ENCODE peak calls at places on chromosomes 6 and 20, in eight cellular contexts. L, A, S, O, K, Q, G and R are unnamed samples.

GRCh38 chr6:26288155-26288554 is 76.8 kb upstream of the BTN3A2 start:
- DNase-seq in L (no peak), Q (no peak), S (no peak), K (no peak), O (no peak), A (no peak), G (no peak), R (no peak)

GRCh38 chr6:12941422-12941821 is 224.9 kb downstream of the PHACTR1 start:
- DNase-seq in S (no peak), G (no peak), A (peak), L (peak), O (no peak), K (no peak), Q (no peak), R (no peak)

GRCh38 chr20:45300961-45301360 is 5.7 kb upstream of the RBPJL start:
- DNase-seq in L (peak), K (no peak), G (no peak), Q (no peak), A (peak), S (no peak), O (no peak), R (peak)

GRCh38 chr6:119476554-119476953 is 127.0 kb upstream of the MAN1A1 start:
- DNase-seq in S (no peak), L (no peak), O (no peak), K (no peak), Q (no peak), A (no peak), G (no peak), R (no peak)

GRCh38 chr6:83905648-83906047 is 46.2 kb downstream of the CYB5R4 start:
- DNase-seq in L (no peak), A (no peak), G (no peak), K (no peak), Q (no peak), S (no peak), O (no peak), R (no peak)

GRCh38 chr20:61657719-61658377 is 405.8 kb downstream of the CDH4 start:
- DNase-seq in S (no peak), O (no peak), G (no peak), A (no peak), Q (no peak), K (no peak), L (no peak), R (no peak)

GRCh38 chr20:43558412-43559146 is at the start of gene SGK2:
- DNase-seq in S (peak), Q (no peak), A (peak), O (no peak), L (peak), K (no peak), G (no peak), R (peak)

GRCh38 chr20:62884556-62884955 is 22.9 kb upstream of the TCFL5 start:
- DNase-seq in A (no peak), G (no peak), O (no peak), K (no peak), L (no peak), S (no peak), Q (no peak), R (no peak)

GRCh38 chr6:54892831-54893230 is 46.3 kb downstream of the FAM83B start:
- DNase-seq in L (peak), G (no peak), K (no peak), Q (peak), O (no peak), A (peak), S (peak), R (no peak)

GRCh38 chr6:92121228-92121627 is 1298.1 kb downstream of the EPHA7 start:
- DNase-seq in K (no peak), Q (no peak), S (no peak), G (no peak), A (no peak), L (no peak), O (no peak), R (no peak)

GRCh38 chr6:108171918-108172516 is 6.2 kb downstream of the NR2E1 start:
- DNase-seq in G (no peak), L (no peak), S (no peak), A (no peak), K (no peak), O (no peak), Q (no peak), R (no peak)

GRCh38 chr6:34657037-34657306 is 39.6 kb downstream of the ILRUN start:
- DNase-seq in A (no peak), Q (no peak), S (peak), L (peak), K (no peak), O (no peak), G (peak), R (no peak)

GRCh38 chr20:38001173-38001875 is 31.9 kb downstream of the TTI1 start:
- DNase-seq in L (peak), S (peak), A (peak), K (no peak), G (no peak), O (no peak), Q (peak), R (no peak)

GRCh38 chr20:64033981-64034493 is 1.9 kb upstream of the C20orf204 start:
- DNase-seq in Q (no peak), O (no peak), S (no peak), G (no peak), L (no peak), K (no peak), A (no peak), R (no peak)

GRCh38 chr6:147400968-147401367 is 107.5 kb upstream of the SAMD5 start:
- DNase-seq in A (no peak), K (no peak), Q (no peak), G (no peak), S (no peak), L (no peak), O (no peak), R (no peak)

GRCh38 chr20:44143896-44144295 is 43.1 kb downstream of the JPH2 start:
- DNase-seq in L (no peak), O (no peak), A (no peak), Q (no peak), K (no peak), G (peak), S (no peak), R (no peak)

GRCh38 chr20:3115190-3116107 is 30.9 kb upstream of the AVP start:
- DNase-seq in S (peak), Q (peak), O (no peak), K (no peak), A (peak), L (peak), G (no peak), R (peak)

GRCh38 chr6:108648186-108648585 is 87.5 kb downstream of the FOXO3 start:
- DNase-seq in L (peak), G (no peak), S (no peak), K (no peak), Q (no peak), O (no peak), A (no peak), R (no peak)

GRCh38 chr20:33702861-33703260 is 16.7 kb upstream of the E2F1 start:
- DNase-seq in K (no peak), S (no peak), Q (no peak), O (peak), A (no peak), G (no peak), L (no peak), R (no peak)

GRCh38 chr6:7086488-7086887 is 21.3 kb upstream of the RREB1 start:
- DNase-seq in L (peak), A (no peak), Q (no peak), O (peak), S (peak), G (peak), K (no peak), R (peak)

GRCh38 chr6:106244521-106244920 is 81.0 kb downstream of the ATG5 start:
- DNase-seq in L (no peak), Q (no peak), K (no peak), G (no peak), O (no peak), A (no peak), S (no peak), R (no peak)

DNA sequence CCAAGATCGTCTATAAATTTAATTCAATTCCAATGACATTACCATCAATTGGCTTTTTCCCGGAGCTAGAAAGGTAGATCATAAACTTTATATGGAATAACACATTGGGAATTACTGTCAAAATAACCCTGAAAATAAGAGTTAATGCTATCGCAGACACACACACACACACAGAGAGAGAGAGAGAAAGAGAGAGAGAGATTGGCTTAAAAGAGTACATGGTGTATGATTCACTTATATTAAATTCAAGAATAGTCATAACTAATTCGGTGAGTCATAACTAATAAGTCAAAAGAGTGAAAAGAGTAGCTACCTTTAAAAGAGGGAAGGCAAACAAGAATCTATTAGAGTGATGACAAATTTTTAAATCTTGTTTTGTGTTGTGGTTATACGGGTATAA is 425.5 kb downstream of the TBC1D32 start:
- DNase-seq in S (no peak), Q (no peak), O (no peak), G (no peak), K (no peak), A (peak), L (no peak), R (no peak)
- TF ChIP-seq CTCF in S (no peak), Q (no peak), O (no peak), G (no peak), K (no peak), A (no peak), L (no peak), R (no peak)

GRCh38 chr6:41545703-41546474 is at the start of gene FOXP4:
- DNase-seq in K (peak), A (peak), L (peak), O (peak), S (peak), Q (peak), G (peak), R (peak)
- TF ChIP-seq CTCF in K (no peak), A (no peak), L (no peak), O (no peak), S (no peak), Q (no peak), G (no peak), R (no peak)

DNA sequence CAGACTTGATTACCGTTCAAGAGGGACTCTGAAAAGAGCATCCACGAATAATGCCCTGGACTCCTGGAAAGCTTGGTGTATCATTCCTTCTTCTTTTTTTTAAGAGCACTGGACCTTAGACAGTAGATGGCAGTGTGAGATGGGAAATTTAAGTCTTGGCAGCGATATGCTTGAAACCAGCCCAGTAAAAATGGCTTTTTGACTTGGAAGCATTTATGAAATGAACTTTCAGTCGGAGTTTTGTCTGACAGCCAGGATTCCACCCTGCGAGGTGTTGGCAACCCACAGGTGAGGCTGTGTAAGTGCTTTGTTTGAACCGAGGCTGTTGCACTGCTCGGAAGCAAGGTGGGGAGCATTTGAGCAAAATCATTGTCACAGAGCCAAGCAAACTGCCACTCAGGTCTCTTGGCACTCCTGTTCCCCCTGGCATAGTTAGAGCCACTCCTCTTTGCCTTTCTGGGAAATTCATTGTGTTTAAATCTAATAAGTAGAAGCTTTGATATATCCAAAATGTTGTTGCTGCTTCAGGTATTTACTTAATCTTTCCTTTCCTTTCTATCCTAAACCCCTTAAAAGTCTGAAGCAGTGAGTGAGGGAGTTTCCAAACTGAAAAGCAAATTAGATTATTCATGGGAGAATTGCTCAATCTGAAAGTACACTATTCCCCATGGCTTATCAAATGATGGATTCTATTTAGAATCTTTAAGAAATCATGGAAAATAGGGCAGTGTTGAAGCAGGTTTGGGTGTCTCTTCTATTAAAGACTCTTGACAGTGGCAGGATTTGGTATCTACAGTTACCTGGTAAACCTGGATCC is 272.8 kb upstream of the SLC35B3 start:
- DNase-seq in G (no peak), L (peak), S (no peak), K (no peak), A (peak), O (no peak), Q (no peak), R (peak)
- TF ChIP-seq CTCF in G (no peak), L (peak), S (no peak), K (no peak), A (peak), O (peak), Q (no peak), R (no peak)

DNA sequence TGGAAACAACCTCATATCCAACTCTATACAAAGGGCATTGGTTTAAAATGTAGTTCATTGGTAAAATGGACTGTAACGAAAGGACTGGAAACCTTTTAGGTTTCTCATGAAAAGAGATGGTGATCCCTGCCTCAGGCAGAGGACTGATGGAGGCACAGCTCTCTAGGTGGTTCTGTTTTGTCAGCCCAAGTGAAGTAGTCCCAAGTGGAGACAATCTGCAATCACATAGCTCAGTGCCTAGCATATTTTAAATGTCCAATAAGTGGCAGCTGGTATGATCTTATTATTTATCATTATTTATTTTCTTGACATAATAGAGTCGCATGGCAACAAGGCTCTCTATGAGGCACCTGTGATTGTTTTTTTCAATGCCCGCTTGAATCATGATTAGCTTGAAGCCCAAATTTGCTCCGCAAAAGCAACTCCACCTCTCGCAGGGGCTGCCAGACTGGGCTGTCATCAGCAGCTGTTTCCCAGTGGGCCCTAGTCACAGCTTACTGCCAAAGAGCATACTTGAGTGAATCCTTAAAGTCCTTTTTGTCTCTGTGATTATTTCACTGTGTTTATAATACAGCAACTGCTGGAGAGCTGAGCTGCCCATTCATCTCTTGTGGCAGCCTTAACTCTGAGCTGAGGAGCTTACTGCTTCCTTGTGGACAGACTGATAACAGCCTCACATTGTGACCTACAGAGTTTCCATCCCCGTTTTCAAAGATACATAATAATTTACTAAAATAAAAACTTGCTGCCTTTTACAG is 19.7 kb upstream of the ENPP1 start:
- DNase-seq in Q (no peak), G (no peak), K (no peak), A (no peak), L (peak), O (peak), S (peak), R (no peak)
- TF ChIP-seq CTCF in Q (peak), G (no peak), K (peak), A (no peak), L (peak), O (peak), S (peak), R (no peak)

GRCh38 chr6:161498359-161498758 is 224.5 kb upstream of the AGPAT4 start:
- DNase-seq in Q (no peak), A (peak), G (peak), O (no peak), K (no peak), S (peak), L (peak), R (no peak)
- TF ChIP-seq CTCF in Q (peak), A (peak), G (peak), O (peak), K (no peak), S (peak), L (peak), R (peak)

GRCh38 chr6:27514906-27515495 is 42.1 kb upstream of the ZNF184 start:
- DNase-seq in Q (no peak), S (no peak), O (no peak), A (no peak), K (no peak), L (no peak), G (no peak), R (no peak)

GRCh38 chr6:27512525-27512924 is 39.6 kb upstream of the ZNF184 start:
- DNase-seq in O (no peak), G (no peak), L (no peak), A (no peak), Q (no peak), K (no peak), S (no peak), R (no peak)

GRCh38 chr6:27518881-27519795 is 46.2 kb upstream of the ZNF184 start:
- DNase-seq in K (peak), Q (peak), G (peak), S (peak), O (peak), L (peak), A (peak), R (peak)

GRCh38 chr6:27517928-27518787 is 45.3 kb upstream of the ZNF184 start:
- DNase-seq in A (no peak), L (no peak), G (no peak), Q (no peak), K (no peak), O (no peak), S (no peak), R (no peak)

GRCh38 chr6:27517238-27517637 is 44.3 kb upstream of the ZNF184 start:
- DNase-seq in K (no peak), G (no peak), A (no peak), O (no peak), Q (no peak), S (no peak), L (no peak), R (no peak)
- TF ChIP-seq CTCF in K (no peak), G (no peak), A (no peak), O (no peak), Q (no peak), S (no peak), L (no peak), R (no peak)

DNA sequence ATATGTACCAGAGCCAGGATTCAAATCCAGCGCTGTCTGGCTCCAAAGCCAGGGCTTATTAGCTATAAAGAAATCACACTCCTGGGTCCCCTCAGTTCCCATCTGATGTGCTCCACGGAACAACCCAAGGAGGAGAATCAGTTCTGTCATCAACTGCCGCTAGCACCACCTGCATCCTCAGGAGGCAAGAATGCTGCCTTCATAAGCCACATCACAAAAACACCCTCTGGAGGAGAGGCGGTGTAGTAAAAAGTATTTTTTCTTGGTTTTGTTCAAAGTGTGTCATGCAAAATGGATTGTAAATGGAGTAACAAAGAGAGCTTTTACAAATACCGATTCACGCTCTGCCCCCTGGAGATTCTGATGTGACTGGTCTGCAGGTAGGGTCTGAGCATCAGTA is 57.1 kb downstream of the TNFRSF21 start:
- DNase-seq in Q (no peak), A (no peak), G (no peak), O (no peak), L (no peak), S (no peak), K (no peak), R (no peak)
- TF ChIP-seq CTCF in Q (no peak), A (no peak), G (no peak), O (no peak), L (no peak), S (no peak), K (no peak), R (no peak)

GRCh38 chr20:54479138-54479906 is 3.9 kb downstream of the DOK5 start:
- DNase-seq in Q (no peak), K (no peak), L (peak), A (no peak), G (no peak), O (no peak), S (peak), R (no peak)
- TF ChIP-seq CTCF in Q (no peak), K (no peak), L (peak), A (no peak), G (no peak), O (peak), S (peak), R (peak)

DNA sequence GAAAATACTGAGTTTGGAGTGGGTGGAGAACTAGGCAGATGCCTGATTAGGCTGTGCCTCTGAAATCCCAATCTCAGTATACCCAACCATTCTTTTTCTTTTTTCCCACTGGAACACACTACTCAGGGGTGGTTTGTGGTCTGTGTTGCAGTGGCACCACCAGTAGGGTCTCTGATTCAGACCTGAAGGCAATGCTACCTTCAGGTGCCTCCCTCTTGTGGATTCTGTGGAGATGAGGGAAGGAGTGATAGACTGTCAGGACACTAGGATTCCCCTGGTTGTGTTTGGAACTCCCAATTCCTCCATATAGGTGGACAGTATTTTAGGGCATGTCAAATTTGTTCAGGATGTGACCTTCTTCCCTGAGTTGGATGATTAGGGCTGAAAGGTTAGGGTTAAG is 47.4 kb upstream of the SYNCRIP start:
- DNase-seq in O (no peak), Q (no peak), S (no peak), G (no peak), A (no peak), K (no peak), L (no peak), R (no peak)
- TF ChIP-seq CTCF in O (no peak), Q (no peak), S (no peak), G (no peak), A (no peak), K (no peak), L (no peak), R (no peak)